ENCODE peak calls at places on chromosome 15, in six cellular contexts. One of them, this sample, is unnamed.

GRCh38 chr15:67114846-67115521 is 49.6 kb downstream of the SMAD3 start:
- DNase-seq in fibroblast of mammary gland: no peak
- DNase-seq in breast epithelium: no peak
- DNase-seq in lower leg skin: no peak
- DNase-seq in thoracic aorta: no peak
- DNase-seq in endothelial cell: no peak
- DNase-seq in this sample: no peak

GRCh38 chr15:91133511-91133910 is 33.5 kb downstream of the SV2B start:
- DNase-seq in fibroblast of mammary gland: no peak
- DNase-seq in breast epithelium: no peak
- DNase-seq in lower leg skin: peak
- DNase-seq in thoracic aorta: no peak
- DNase-seq in endothelial cell: peak
- DNase-seq in this sample: no peak

GRCh38 chr15:39171944-39172368 is 408.9 kb upstream of the THBS1 start:
- DNase-seq in fibroblast of mammary gland: peak
- DNase-seq in breast epithelium: peak
- DNase-seq in lower leg skin: peak
- DNase-seq in thoracic aorta: no peak
- DNase-seq in endothelial cell: peak
- DNase-seq in this sample: peak

GRCh38 chr15:41562258-41562657 is 3.2 kb downstream of the TYRO3 start:
- DNase-seq in fibroblast of mammary gland: no peak
- DNase-seq in breast epithelium: no peak
- DNase-seq in lower leg skin: no peak
- DNase-seq in thoracic aorta: no peak
- DNase-seq in endothelial cell: no peak
- DNase-seq in this sample: no peak

GRCh38 chr15:80228959-80229610 is 22.9 kb downstream of the CTXND1 start:
- DNase-seq in fibroblast of mammary gland: peak
- DNase-seq in breast epithelium: no peak
- DNase-seq in lower leg skin: no peak
- DNase-seq in thoracic aorta: no peak
- DNase-seq in endothelial cell: no peak
- DNase-seq in this sample: peak

GRCh38 chr15:47817825-47818681 is 100.7 kb downstream of the SEMA6D start:
- DNase-seq in fibroblast of mammary gland: no peak
- DNase-seq in breast epithelium: no peak
- DNase-seq in lower leg skin: no peak
- DNase-seq in thoracic aorta: no peak
- DNase-seq in endothelial cell: no peak
- DNase-seq in this sample: no peak

GRCh38 chr15:47812436-47813109 is 95.3 kb downstream of the SEMA6D start:
- DNase-seq in fibroblast of mammary gland: peak
- DNase-seq in breast epithelium: no peak
- DNase-seq in lower leg skin: no peak
- DNase-seq in thoracic aorta: no peak
- DNase-seq in endothelial cell: no peak
- DNase-seq in this sample: peak

GRCh38 chr15:68699881-68700394 is 120.8 kb downstream of the ANP32A start:
- DNase-seq in fibroblast of mammary gland: no peak
- DNase-seq in breast epithelium: no peak
- DNase-seq in lower leg skin: no peak
- DNase-seq in thoracic aorta: no peak
- DNase-seq in endothelial cell: no peak
- DNase-seq in this sample: no peak

GRCh38 chr15:63971427-63971805 is 74.9 kb downstream of the DAPK2 start:
- DNase-seq in fibroblast of mammary gland: no peak
- DNase-seq in breast epithelium: no peak
- DNase-seq in lower leg skin: peak
- DNase-seq in thoracic aorta: no peak
- DNase-seq in endothelial cell: no peak
- DNase-seq in this sample: no peak

GRCh38 chr15:90957105-90957790 is 2.6 kb downstream of the RCCD1 start:
- DNase-seq in fibroblast of mammary gland: peak
- DNase-seq in breast epithelium: no peak
- DNase-seq in lower leg skin: no peak
- DNase-seq in thoracic aorta: no peak
- DNase-seq in endothelial cell: peak
- DNase-seq in this sample: peak

GRCh38 chr15:77017761-77018720 is 23.1 kb downstream of the PSTPIP1 start:
- DNase-seq in fibroblast of mammary gland: no peak
- DNase-seq in breast epithelium: no peak
- DNase-seq in lower leg skin: no peak
- DNase-seq in thoracic aorta: no peak
- DNase-seq in endothelial cell: no peak
- DNase-seq in this sample: no peak

GRCh38 chr15:33742807-33743206 is 225.5 kb upstream of the CHRM5 start:
- DNase-seq in fibroblast of mammary gland: peak
- DNase-seq in breast epithelium: no peak
- DNase-seq in lower leg skin: no peak
- DNase-seq in thoracic aorta: no peak
- DNase-seq in endothelial cell: no peak
- DNase-seq in this sample: peak

GRCh38 chr15:20646529-20647142 is 105.0 kb upstream of the GOLGA6L6 start:
- DNase-seq in fibroblast of mammary gland: no peak
- DNase-seq in breast epithelium: no peak
- DNase-seq in lower leg skin: peak
- DNase-seq in thoracic aorta: no peak
- DNase-seq in endothelial cell: no peak
- DNase-seq in this sample: no peak

DNA sequence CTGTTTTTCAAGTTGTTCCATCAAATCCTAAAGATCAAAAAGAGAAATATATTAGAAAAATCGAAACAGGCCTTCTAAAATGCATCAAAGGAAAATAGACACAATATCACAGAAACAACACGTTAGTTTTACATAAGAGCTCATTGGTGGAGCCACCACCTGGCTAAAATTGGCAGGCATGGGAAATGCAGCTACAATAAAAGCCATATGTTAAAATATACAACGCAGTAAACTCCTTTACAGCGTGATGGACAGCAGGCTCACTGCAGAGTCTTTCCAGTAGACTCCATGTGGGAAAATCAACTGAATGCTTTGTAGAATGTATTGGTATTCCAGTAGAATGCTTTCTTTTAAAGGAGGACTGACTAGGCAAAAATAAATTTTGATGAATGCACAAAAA is 40.9 kb upstream of the MYO5C start:
- DNase-seq in fibroblast of mammary gland: no peak
- DNase-seq in breast epithelium: no peak
- DNase-seq in lower leg skin: no peak
- DNase-seq in thoracic aorta: no peak
- DNase-seq in endothelial cell: no peak
- DNase-seq in this sample: no peak
- TF ChIP-seq CTCF in fibroblast of mammary gland: no peak
- TF ChIP-seq CTCF in breast epithelium: no peak
- TF ChIP-seq CTCF in lower leg skin: no peak
- TF ChIP-seq CTCF in thoracic aorta: no peak
- TF ChIP-seq CTCF in endothelial cell: no peak
- TF ChIP-seq CTCF in this sample: no peak

GRCh38 chr15:51286816-51287215 is 51.6 kb downstream of the CYP19A1 start:
- DNase-seq in fibroblast of mammary gland: no peak
- DNase-seq in breast epithelium: no peak
- DNase-seq in lower leg skin: no peak
- DNase-seq in thoracic aorta: no peak
- DNase-seq in endothelial cell: no peak
- DNase-seq in this sample: no peak

GRCh38 chr15:51280838-51281237 is 57.6 kb downstream of the CYP19A1 start:
- DNase-seq in fibroblast of mammary gland: no peak
- DNase-seq in breast epithelium: no peak
- DNase-seq in lower leg skin: no peak
- DNase-seq in thoracic aorta: no peak
- DNase-seq in endothelial cell: no peak
- DNase-seq in this sample: no peak

GRCh38 chr15:51281368-51281967 is 56.9 kb downstream of the CYP19A1 start:
- DNase-seq in fibroblast of mammary gland: peak
- DNase-seq in breast epithelium: no peak
- DNase-seq in lower leg skin: peak
- DNase-seq in thoracic aorta: no peak
- DNase-seq in endothelial cell: peak
- DNase-seq in this sample: peak

GRCh38 chr15:51284871-51285270 is 53.5 kb downstream of the CYP19A1 start:
- DNase-seq in fibroblast of mammary gland: no peak
- DNase-seq in breast epithelium: no peak
- DNase-seq in lower leg skin: no peak
- DNase-seq in thoracic aorta: no peak
- DNase-seq in endothelial cell: no peak
- DNase-seq in this sample: no peak

DNA sequence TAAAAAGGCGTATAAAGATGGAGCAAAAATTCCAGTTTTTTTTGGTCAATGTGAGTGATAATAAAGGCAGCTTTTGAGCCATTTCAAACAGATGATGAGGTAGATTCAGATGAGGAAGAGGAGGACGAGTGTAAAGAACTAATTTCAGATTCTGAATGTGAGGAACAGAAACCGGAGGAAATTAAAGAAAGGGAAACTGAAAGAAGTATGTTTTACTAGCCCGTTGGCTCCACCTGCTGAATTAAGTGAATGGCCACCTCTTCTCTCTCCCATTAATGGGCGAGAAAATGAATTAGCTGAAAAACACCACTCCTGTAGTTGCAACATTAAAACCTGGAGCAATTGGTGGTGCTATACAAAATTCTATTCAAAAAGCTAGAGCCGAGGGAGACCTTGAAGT is 55.4 kb downstream of the CYP19A1 start:
- DNase-seq in fibroblast of mammary gland: no peak
- DNase-seq in breast epithelium: no peak
- DNase-seq in lower leg skin: no peak
- DNase-seq in thoracic aorta: no peak
- DNase-seq in endothelial cell: no peak
- DNase-seq in this sample: no peak
- TF ChIP-seq CTCF in fibroblast of mammary gland: no peak
- TF ChIP-seq CTCF in breast epithelium: no peak
- TF ChIP-seq CTCF in lower leg skin: no peak
- TF ChIP-seq CTCF in thoracic aorta: no peak
- TF ChIP-seq CTCF in endothelial cell: no peak
- TF ChIP-seq CTCF in this sample: peak

GRCh38 chr15:70584441-70584837 is 178.9 kb downstream of the UACA start:
- DNase-seq in fibroblast of mammary gland: no peak
- DNase-seq in breast epithelium: no peak
- DNase-seq in lower leg skin: peak
- DNase-seq in thoracic aorta: no peak
- DNase-seq in endothelial cell: no peak
- DNase-seq in this sample: no peak

GRCh38 chr15:70585707-70586034 is 177.7 kb downstream of the UACA start:
- DNase-seq in fibroblast of mammary gland: no peak
- DNase-seq in breast epithelium: no peak
- DNase-seq in lower leg skin: peak
- DNase-seq in thoracic aorta: no peak
- DNase-seq in endothelial cell: no peak
- DNase-seq in this sample: no peak

GRCh38 chr15:70586241-70586640 is 177.1 kb downstream of the UACA start:
- DNase-seq in fibroblast of mammary gland: no peak
- DNase-seq in breast epithelium: no peak
- DNase-seq in lower leg skin: peak
- DNase-seq in thoracic aorta: no peak
- DNase-seq in endothelial cell: no peak
- DNase-seq in this sample: no peak

GRCh38 chr15:70582143-70582945 is 181.0 kb downstream of the UACA start:
- DNase-seq in fibroblast of mammary gland: peak
- DNase-seq in breast epithelium: no peak
- DNase-seq in lower leg skin: peak
- DNase-seq in thoracic aorta: no peak
- DNase-seq in endothelial cell: no peak
- DNase-seq in this sample: peak

DNA sequence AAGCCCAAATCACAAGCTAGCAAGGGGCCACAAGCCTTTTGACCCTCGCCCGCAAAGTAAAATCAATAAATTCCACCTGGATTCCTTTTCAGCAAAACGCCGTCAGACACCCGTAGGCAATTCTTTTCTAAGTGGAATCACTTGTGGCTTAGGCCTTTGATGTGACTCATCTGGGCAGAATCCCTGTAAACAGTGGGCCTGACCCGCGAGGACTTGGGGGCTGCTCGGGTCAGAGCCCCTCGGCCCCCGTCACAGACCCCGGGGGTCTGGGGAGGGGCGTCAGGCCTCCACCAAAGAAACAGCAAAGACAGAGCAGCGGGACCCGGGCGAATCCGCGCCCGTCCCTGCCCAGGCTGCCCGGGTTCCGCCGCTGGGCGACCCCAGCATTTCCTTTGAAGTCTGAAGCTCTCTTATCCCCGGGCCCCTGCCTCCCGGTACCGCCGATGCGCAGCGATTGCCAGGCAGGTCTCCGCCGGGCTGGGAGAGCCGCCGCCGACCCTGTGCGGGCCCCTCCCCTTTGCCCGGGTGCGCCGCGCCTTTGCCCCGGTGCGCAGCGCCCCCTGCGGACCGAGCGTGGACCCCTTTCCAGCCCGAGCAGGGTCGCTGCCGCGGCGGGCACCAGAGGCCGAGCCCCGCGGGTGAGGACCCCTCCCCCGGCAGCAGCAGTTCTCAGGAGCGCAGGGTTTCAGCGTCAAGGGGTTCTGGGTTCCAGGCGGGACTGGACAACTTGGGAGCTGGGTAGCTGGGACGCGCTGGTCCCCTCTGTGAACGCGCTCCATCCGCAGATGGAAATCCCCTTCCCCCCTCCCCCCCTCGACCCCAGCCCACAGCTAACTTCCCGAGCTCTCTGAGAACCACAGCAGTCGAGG is 178.3 kb downstream of the UACA start:
- DNase-seq in fibroblast of mammary gland: no peak
- DNase-seq in breast epithelium: no peak
- DNase-seq in lower leg skin: peak
- DNase-seq in thoracic aorta: no peak
- DNase-seq in endothelial cell: peak
- DNase-seq in this sample: no peak
- TF ChIP-seq CTCF in fibroblast of mammary gland: no peak
- TF ChIP-seq CTCF in breast epithelium: peak
- TF ChIP-seq CTCF in lower leg skin: no peak
- TF ChIP-seq CTCF in thoracic aorta: no peak
- TF ChIP-seq CTCF in endothelial cell: peak
- TF ChIP-seq CTCF in this sample: peak

GRCh38 chr15:43133429-43134156 is at the start of gene TMEM62:
- DNase-seq in fibroblast of mammary gland: peak
- DNase-seq in breast epithelium: peak
- DNase-seq in lower leg skin: peak
- DNase-seq in thoracic aorta: peak
- DNase-seq in endothelial cell: peak
- DNase-seq in this sample: peak
- TF ChIP-seq CTCF in fibroblast of mammary gland: no peak
- TF ChIP-seq CTCF in breast epithelium: no peak
- TF ChIP-seq CTCF in lower leg skin: no peak
- TF ChIP-seq CTCF in thoracic aorta: peak
- TF ChIP-seq CTCF in endothelial cell: no peak
- TF ChIP-seq CTCF in this sample: no peak

GRCh38 chr15:43209059-43209824 is 11.6 kb downstream of the EPB42 start:
- DNase-seq in fibroblast of mammary gland: no peak
- DNase-seq in breast epithelium: no peak
- DNase-seq in lower leg skin: peak
- DNase-seq in thoracic aorta: no peak
- DNase-seq in endothelial cell: peak
- DNase-seq in this sample: peak
- TF ChIP-seq CTCF in fibroblast of mammary gland: no peak
- TF ChIP-seq CTCF in breast epithelium: no peak
- TF ChIP-seq CTCF in lower leg skin: no peak
- TF ChIP-seq CTCF in thoracic aorta: no peak
- TF ChIP-seq CTCF in endothelial cell: no peak
- TF ChIP-seq CTCF in this sample: no peak

This sample was measured in fibroblast of villous mesenchyme.